ENCODE peak calls at places on chromosomes 5 and 9, in six cellular contexts. Y is adrenal gland, V is H1, M is cardiac muscle cell, R is dorsolateral prefrontal cortex, Z is esophagus squamous epithelium. F is an unnamed sample.

GRCh38 chr9:131608469-131609115 is 63.3 kb downstream of the PRRT1B start:
- DNase-seq in Y (peak; percentile 71), V (peak; percentile 72), M (peak; percentile 92), R (no peak), Z (no peak), F (no peak)

GRCh38 chr5:150561192-150561512 is 53.2 kb downstream of the NDST1 start:
- DNase-seq in Y (no peak), V (no peak), M (no peak), R (no peak), Z (no peak), F (no peak)

GRCh38 chr5:95080026-95080425 is 204.9 kb downstream of the MCTP1 start:
- DNase-seq in Y (no peak), V (no peak), M (peak; percentile 3), R (no peak), Z (no peak), F (no peak)

GRCh38 chr9:2778816-2779215 is 61.5 kb downstream of the KCNV2 start:
- DNase-seq in Y (no peak), V (no peak), M (no peak), R (no peak), Z (no peak), F (no peak)

GRCh38 chr5:62037972-62038371 is 268.0 kb upstream of the KIF2A start:
- DNase-seq in Y (no peak), V (no peak), M (no peak), R (no peak), Z (no peak), F (no peak)

GRCh38 chr9:109779711-109780452 is at the start of gene PALM2AKAP2:
- DNase-seq in Y (peak; percentile 75), V (peak; percentile 82), M (peak; percentile 77), R (peak; percentile 31), Z (no peak), F (peak; percentile 16)

GRCh38 chr5:33794550-33795300 is 97.1 kb downstream of the ADAMTS12 start:
- DNase-seq in Y (no peak), V (no peak), M (peak; percentile 46), R (no peak), Z (no peak), F (no peak)

GRCh38 chr5:82641362-82641988 is 363.3 kb upstream of the RPS23 start:
- DNase-seq in Y (peak; percentile 83), V (no peak), M (peak; percentile 95), R (peak; percentile 58), Z (no peak), F (no peak)

GRCh38 chr5:52948418-52949076 is 40.6 kb upstream of the ITGA2 start:
- DNase-seq in Y (peak; percentile 67), V (no peak), M (peak; percentile 89), R (peak; percentile 75), Z (no peak), F (peak; percentile 72)

GRCh38 chr5:154309805-154310204 is 119.3 kb downstream of the GALNT10 start:
- DNase-seq in Y (no peak), V (no peak), M (peak; percentile 24), R (no peak), Z (no peak), F (no peak)

GRCh38 chr5:9545301-9545958 is 445 bp downstream of the SEMA5A start:
- DNase-seq in Y (no peak), V (no peak), M (no peak), R (no peak), Z (no peak), F (no peak)

GRCh38 chr5:77651343-77651742 is 12.8 kb upstream of the OTP start:
- DNase-seq in Y (no peak), V (no peak), M (no peak), R (no peak), Z (no peak), F (no peak)

GRCh38 chr9:126173401-126173800 is 153.2 kb upstream of the MVB12B start:
- DNase-seq in Y (no peak), V (no peak), M (no peak), R (no peak), Z (no peak), F (no peak)

GRCh38 chr5:42912184-42912766 is 100.6 kb upstream of the SELENOP start:
- DNase-seq in Y (no peak), V (no peak), M (peak; percentile 74), R (no peak), Z (no peak), F (no peak)

GRCh38 chr5:132813599-132814440 is 718 bp downstream of the SOWAHA start:
- DNase-seq in Y (no peak), V (peak; percentile 80), M (no peak), R (no peak), Z (no peak), F (no peak)

GRCh38 chr9:68999393-69000105 is 14.4 kb downstream of the PRKACG start:
- DNase-seq in Y (peak; percentile 77), V (peak; percentile 70), M (peak; percentile 82), R (peak; percentile 64), Z (no peak), F (peak; percentile 33)

GRCh38 chr5:54643679-54644078 is 126.1 kb downstream of the SNX18 start:
- DNase-seq in Y (no peak), V (no peak), M (peak; percentile 88), R (no peak), Z (no peak), F (no peak)

GRCh38 chr9:7844283-7844682 is 44.7 kb upstream of the DMAC1 start:
- DNase-seq in Y (no peak), V (no peak), M (peak; percentile 15), R (no peak), Z (no peak), F (no peak)
- H3K27ac ChIP-seq in Y (no peak overlapping the region), V (no peak overlapping the region), M (no peak overlapping the region), R (no peak overlapping the region), Z (no peak overlapping the region), F (no peak overlapping the region)

DNA sequence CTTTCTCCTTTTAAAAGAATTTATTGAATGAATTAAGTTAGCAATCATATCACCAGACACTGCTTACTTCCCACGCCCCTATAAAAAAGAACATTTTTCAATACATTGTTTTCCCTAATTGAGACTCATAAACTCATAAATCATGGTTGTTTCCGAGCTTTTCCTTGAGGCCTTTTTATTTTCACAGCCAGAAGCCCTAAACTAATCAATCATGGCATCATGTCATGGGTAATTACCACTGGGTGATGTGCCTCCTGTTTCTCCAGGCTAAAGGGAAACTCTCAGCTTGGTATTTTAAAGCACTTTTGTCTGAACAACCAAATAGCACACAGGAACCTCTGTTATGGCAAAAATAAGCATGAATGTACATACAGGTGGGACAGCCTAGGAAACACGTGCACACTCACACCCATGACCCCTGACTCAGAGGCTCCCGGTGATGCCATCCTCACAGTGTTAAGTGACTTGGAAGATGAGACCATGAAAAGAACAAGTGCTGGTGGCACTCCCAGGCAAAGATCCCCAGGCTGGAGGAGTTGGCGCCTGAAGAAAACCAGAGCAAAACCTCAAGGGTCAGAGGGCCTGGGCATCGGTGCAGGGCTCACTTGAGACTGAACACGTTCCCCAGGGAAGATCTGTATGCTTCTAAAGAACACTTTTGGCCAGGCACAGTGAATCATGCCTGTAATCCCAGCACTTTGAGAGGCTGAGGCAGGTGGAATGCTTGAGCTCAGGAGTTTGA is 154.4 kb downstream of the ROR2 start:
- DNase-seq in Y (no peak), V (no peak), M (no peak), R (no peak), Z (no peak), F (no peak)
- H3K27ac ChIP-seq in Y (no peak overlapping the region), V (no peak overlapping the region), M (peak overlapping the region; percentile 6), R (no peak overlapping the region), Z (peak overlapping the region; percentile 59), F (no peak overlapping the region)

GRCh38 chr9:136789523-136789937 is 1.6 kb upstream of the TMEM141 start:
- DNase-seq in Y (no peak), V (no peak), M (no peak), R (no peak), Z (no peak), F (no peak)

GRCh38 chr9:136786451-136786850 is 4.7 kb upstream of the TMEM141 start:
- DNase-seq in Y (no peak), V (no peak), M (no peak), R (peak; percentile 83), Z (no peak), F (no peak)

GRCh38 chr9:136785956-136786355 is 5.2 kb upstream of the TMEM141 start:
- DNase-seq in Y (no peak), V (no peak), M (no peak), R (no peak), Z (no peak), F (no peak)

GRCh38 chr9:136784997-136785361 is 6.2 kb upstream of the TMEM141 start:
- DNase-seq in Y (no peak), V (no peak), M (no peak), R (no peak), Z (no peak), F (no peak)

DNA sequence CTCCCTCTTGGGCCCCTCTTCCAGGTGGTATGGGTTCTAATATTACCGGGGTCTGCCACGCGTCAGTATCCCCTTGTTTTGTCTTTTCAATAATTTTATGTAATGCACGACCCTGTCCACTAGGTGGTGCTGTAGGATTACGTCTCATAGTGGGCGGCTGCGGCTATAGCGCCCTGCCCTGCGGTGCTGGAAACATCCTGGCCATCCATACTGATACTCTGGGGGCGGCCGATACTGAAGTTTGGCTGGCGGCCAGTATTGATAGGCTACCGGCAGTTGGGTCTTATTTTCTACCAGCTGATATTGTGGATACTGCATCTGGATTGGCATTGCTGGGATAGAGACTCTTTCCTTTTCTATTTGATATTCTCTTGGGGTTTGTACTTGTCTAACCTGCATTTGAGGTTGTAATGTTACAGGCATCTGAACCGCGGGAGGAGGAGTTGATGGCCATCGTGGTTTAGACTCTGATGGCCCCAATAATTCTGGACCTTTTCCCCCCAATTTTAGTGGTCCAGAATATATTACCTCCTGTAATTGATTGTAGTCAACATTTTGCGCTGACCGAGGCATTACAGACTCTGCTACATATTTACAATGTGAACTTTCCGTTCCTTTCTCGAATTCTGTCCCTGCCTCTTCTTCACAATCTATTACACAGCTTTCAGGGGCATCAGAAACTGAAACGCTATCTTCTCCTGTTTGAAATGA is 3.3 kb upstream of the TMEM141 start:
- DNase-seq in Y (peak; percentile 67), V (peak; percentile 84), M (peak; percentile 69), R (peak; percentile 78), Z (no peak), F (peak; percentile 69)
- H3K27ac ChIP-seq in Y (no peak overlapping the region), V (no peak overlapping the region), M (peak overlapping the region; percentile 97), R (peak overlapping the region; percentile 95), Z (no peak overlapping the region), F (no peak overlapping the region)

DNA sequence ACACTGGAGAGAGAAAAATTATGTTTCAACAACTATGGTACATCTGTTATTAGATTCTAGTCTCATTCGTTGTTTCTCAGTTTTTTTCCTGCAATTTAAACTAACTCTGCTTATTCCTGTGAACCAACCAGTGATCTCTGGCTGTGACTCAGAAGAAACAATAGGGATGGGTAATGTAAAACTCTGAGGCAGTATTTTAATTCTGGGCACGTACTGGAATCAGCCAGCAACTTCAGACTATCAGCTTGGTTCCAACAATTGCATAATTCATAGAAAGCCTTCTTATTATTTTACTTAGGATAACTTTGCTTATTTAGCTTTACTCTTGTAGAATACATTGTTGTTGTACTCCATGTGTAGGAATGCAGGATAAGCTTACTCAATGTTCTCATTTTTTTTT is 28.7 kb downstream of the MLLT3 start:
- DNase-seq in Y (no peak), V (no peak), M (peak; percentile 69), R (no peak), Z (no peak), F (no peak)
- H3K27ac ChIP-seq in Y (no peak overlapping the region), V (no peak overlapping the region), M (no peak overlapping the region), R (no peak overlapping the region), Z (no peak overlapping the region), F (no peak overlapping the region)